ENCODE peak calls at places on chromosomes 12 and 14, in nine cellular contexts. V is adrenal gland, O is IMR-90, Q is transverse colon, J is A549, L is uterus, I is body of pancreas, R is tibial nerve, E is stomach. M is an unnamed sample.

GRCh38 chr14:92633724-92634123 is 114.7 kb downstream of the LGMN start:
- DNase-seq in V (no peak), O (peak; percentile 78), Q (no peak), J (no peak), L (no peak), I (no peak), R (no peak), E (no peak), M (no peak)

GRCh38 chr12:124289634-124290600 is 5.0 kb upstream of the RFLNA start:
- DNase-seq in V (peak; percentile 51), O (peak; percentile 43), Q (no peak), J (no peak), L (no peak), I (peak; percentile 7), R (no peak), E (no peak), M (peak; percentile 24)

GRCh38 chr14:80606347-80606772 is 335.2 kb downstream of the CEP128 start:
- DNase-seq in V (no peak), O (no peak), Q (no peak), J (no peak), L (no peak), I (no peak), R (no peak), E (no peak), M (no peak)

GRCh38 chr12:96907681-96908163 is 665 bp downstream of the NEDD1 start:
- DNase-seq in V (peak; percentile 21), O (peak; percentile 25), Q (peak; percentile 14), J (peak; percentile 13), L (no peak), I (no peak), R (peak; percentile 13), E (no peak), M (no peak)

GRCh38 chr14:71931492-71932228 is 569 bp upstream of the RGS6 start:
- DNase-seq in V (peak; percentile 16), O (no peak), Q (no peak), J (no peak), L (no peak), I (no peak), R (peak; percentile 63), E (no peak), M (no peak)

GRCh38 chr14:49868720-49869114 is 16.1 kb upstream of the NEMF start:
- DNase-seq in V (no peak), O (no peak), Q (no peak), J (no peak), L (no peak), I (no peak), R (no peak), E (no peak), M (no peak)

GRCh38 chr14:52363969-52364368 is 49.9 kb downstream of the PTGER2 start:
- DNase-seq in V (no peak), O (no peak), Q (no peak), J (no peak), L (no peak), I (peak; percentile 20), R (no peak), E (no peak), M (no peak)

GRCh38 chr14:47846008-47846407 is 170.6 kb upstream of the MDGA2 start:
- DNase-seq in V (no peak), O (no peak), Q (no peak), J (no peak), L (no peak), I (no peak), R (no peak), E (no peak), M (no peak)

GRCh38 chr14:61151276-61151675 is 129.9 kb downstream of the TMEM30B start:
- DNase-seq in V (no peak), O (peak; percentile 24), Q (no peak), J (no peak), L (no peak), I (no peak), R (no peak), E (no peak), M (no peak)

GRCh38 chr12:40002178-40003169 is 103.4 kb downstream of the SLC2A13 start:
- DNase-seq in V (no peak), O (no peak), Q (no peak), J (peak; percentile 38), L (no peak), I (peak; percentile 31), R (no peak), E (peak; percentile 37), M (no peak)

GRCh38 chr12:6770094-6770493 is 2.2 kb upstream of the LAG3 start:
- DNase-seq in V (no peak), O (no peak), Q (no peak), J (no peak), L (no peak), I (no peak), R (no peak), E (no peak), M (no peak)

GRCh38 chr12:6771509-6772330 is 600 bp upstream of the LAG3 start:
- DNase-seq in V (peak; percentile 48), O (no peak), Q (no peak), J (no peak), L (no peak), I (no peak), R (no peak), E (no peak), M (no peak)

GRCh38 chr12:6770600-6770999 is 1.7 kb upstream of the LAG3 start:
- DNase-seq in V (no peak), O (no peak), Q (no peak), J (no peak), L (no peak), I (no peak), R (no peak), E (no peak), M (no peak)

GRCh38 chr12:6772331-6772695 is at the start of gene LAG3:
- DNase-seq in V (no peak), O (no peak), Q (peak; percentile 38), J (no peak), L (peak; percentile 58), I (no peak), R (no peak), E (no peak), M (no peak)

GRCh38 chr12:6771091-6771495 is 1.2 kb upstream of the LAG3 start:
- DNase-seq in V (peak; percentile 49), O (no peak), Q (no peak), J (no peak), L (no peak), I (peak; percentile 58), R (no peak), E (no peak), M (no peak)
- H3K4me1 ChIP-seq in V (peaks cover 11% of the 10 kb centered on the region), O (peaks cover 13% of the 10 kb centered on the region), Q (peaks cover 62% of the 10 kb centered on the region), J (peaks cover 49% of the 10 kb centered on the region), L (no peaks in the 10 kb centered on the region), I (peaks cover 16% of the 10 kb centered on the region), R (peaks cover 23% of the 10 kb centered on the region), E (peaks cover 89% of the 10 kb centered on the region), M (peaks cover 56% of the 10 kb centered on the region)

DNA sequence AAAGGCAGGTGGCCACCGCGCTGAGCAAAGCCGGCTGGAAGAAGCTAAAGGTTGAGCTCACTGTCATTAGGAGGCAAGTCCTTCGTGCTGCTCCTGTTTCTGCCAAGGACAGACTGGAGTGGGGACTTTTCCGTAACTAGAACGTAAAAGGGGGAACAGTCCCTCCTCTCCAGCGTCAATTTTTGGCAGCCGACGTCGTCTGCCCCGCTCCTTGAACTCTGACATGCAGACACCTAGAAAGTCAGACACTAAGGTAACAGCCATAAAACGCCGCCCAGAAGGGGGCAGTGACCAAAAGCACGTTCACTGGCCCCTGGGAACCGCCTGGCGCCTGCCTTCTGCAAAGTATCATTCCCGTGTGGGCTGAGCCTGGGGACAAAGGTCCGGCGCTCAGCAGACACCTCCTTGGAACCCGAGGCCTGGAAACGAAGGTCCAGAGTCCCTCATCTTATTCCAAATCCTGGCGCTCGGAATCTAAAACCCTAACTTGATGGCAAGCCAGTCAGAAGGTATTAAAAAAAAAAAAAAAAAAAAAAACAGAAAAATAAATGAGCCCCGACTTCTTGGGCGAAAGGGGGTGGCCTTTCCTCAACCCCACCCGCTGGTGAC is 1.1 kb upstream of the LRP1 start:
- DNase-seq in V (peak; percentile 85), O (no peak), Q (peak; percentile 90), J (peak; percentile 70), L (peak; percentile 73), I (peak; percentile 88), R (peak; percentile 71), E (peak; percentile 84), M (peak; percentile 94)
- TF ChIP-seq POLR2A in V (no peak), O (no peak), Q (no peak), J (no peak), L (no peak), I (peak; percentile 67), R (no peak), E (no peak), M (no peak)

GRCh38 chr14:22002860-22003284 is 329.3 kb upstream of the OR4E1 start:
- DNase-seq in V (no peak), O (no peak), Q (peak; percentile 22), J (no peak), L (no peak), I (no peak), R (no peak), E (no peak), M (no peak)
- TF ChIP-seq CTCF in V (no peak), O (peak; percentile 7), Q (peak; percentile 9), J (peak; percentile 30), L (no peak), I (no peak), R (no peak), E (no peak), M (peak; percentile 13)

GRCh38 chr12:110639336-110640178 is 25.6 kb downstream of the TCTN1 start:
- DNase-seq in V (no peak), O (peak; percentile 86), Q (no peak), J (no peak), L (no peak), I (no peak), R (no peak), E (no peak), M (no peak)

GRCh38 chr12:110637869-110638441 is 24.0 kb downstream of the TCTN1 start:
- DNase-seq in V (no peak), O (no peak), Q (no peak), J (no peak), L (no peak), I (no peak), R (no peak), E (no peak), M (no peak)

GRCh38 chr12:110640275-110641025 is 26.5 kb downstream of the TCTN1 start:
- DNase-seq in V (no peak), O (no peak), Q (no peak), J (no peak), L (no peak), I (no peak), R (no peak), E (no peak), M (no peak)

GRCh38 chr12:110638792-110639191 is 24.9 kb downstream of the TCTN1 start:
- DNase-seq in V (no peak), O (peak; percentile 39), Q (no peak), J (no peak), L (no peak), I (no peak), R (no peak), E (no peak), M (no peak)

GRCh38 chr12:110641512-110641911 is 27.6 kb downstream of the TCTN1 start:
- DNase-seq in V (no peak), O (peak; percentile 23), Q (no peak), J (no peak), L (peak; percentile 51), I (no peak), R (no peak), E (no peak), M (no peak)
- H3K4me1 ChIP-seq in V (no peaks in the 10 kb centered on the region), O (peaks cover 20% of the 10 kb centered on the region), Q (no peaks in the 10 kb centered on the region), J (peaks cover 8% of the 10 kb centered on the region), L (peaks cover 4% of the 10 kb centered on the region), I (no peaks in the 10 kb centered on the region), R (peaks cover 26% of the 10 kb centered on the region), E (peaks cover 31% of the 10 kb centered on the region), M (no peaks in the 10 kb centered on the region)